ENCODE peak calls at places on chromosomes 7 and 10, in five cellular contexts. K is AG09309, U is heart left ventricle, H is lower lobe of right lung, Y is body of pancreas. L is an unnamed sample.

GRCh38 chr7:47949703-47950102 is 1.4 kb upstream of the PKD1L1 start:
- DNase-seq in Y (no peak), U (no peak), H (no peak), K (no peak), L (no peak)

GRCh38 chr10:20771053-20771452 is 126.1 kb downstream of the NEBL start:
- DNase-seq in U (no peak), H (no peak), K (no peak), Y (no peak), L (no peak)

GRCh38 chr10:121608669-121609190 is 10.5 kb upstream of the FGFR2 start:
- DNase-seq in U (no peak), K (no peak), H (peak), Y (peak), L (no peak)

GRCh38 chr7:98697485-98698240 is 80.6 kb downstream of the NPTX2 start:
- DNase-seq in U (no peak), Y (peak), K (no peak), H (no peak), L (no peak)

GRCh38 chr7:19572566-19572965 is 136.3 kb downstream of the POLR1F start:
- DNase-seq in K (no peak), Y (no peak), U (no peak), H (no peak), L (peak)

GRCh38 chr10:79239275-79239779 is 107.9 kb upstream of the PPIF start:
- DNase-seq in U (peak), H (peak), K (no peak), Y (peak), L (no peak)

GRCh38 chr7:155560982-155561686 is 14.8 kb upstream of the CNPY1 start:
- DNase-seq in Y (no peak), H (no peak), U (no peak), K (no peak), L (no peak)

GRCh38 chr10:84308021-84308420 is 20.4 kb upstream of the CCSER2 start:
- DNase-seq in K (no peak), Y (no peak), H (no peak), U (no peak), L (no peak)

GRCh38 chr7:6718124-6718523 is 11.4 kb upstream of the ZNF12 start:
- DNase-seq in Y (no peak), K (no peak), H (no peak), U (no peak), L (no peak)

GRCh38 chr10:8908013-8908412 is 853.5 kb downstream of the GATA3 start:
- DNase-seq in H (no peak), K (no peak), Y (no peak), U (no peak), L (no peak)

GRCh38 chr7:45974540-45975360 is 53.7 kb upstream of the IGFBP3 start:
- DNase-seq in U (no peak), K (no peak), Y (no peak), H (no peak), L (no peak)

GRCh38 chr10:102152545-102152890 is 329 bp downstream of the NOLC1 start:
- DNase-seq in Y (no peak), U (no peak), H (no peak), K (no peak), L (peak)

GRCh38 chr10:125010362-125010761 is 68.4 kb downstream of the ZRANB1 start:
- DNase-seq in K (no peak), H (no peak), U (peak), Y (no peak), L (no peak)

GRCh38 chr7:141014091-141014490 is 661 bp downstream of the MRPS33 start:
- DNase-seq in K (no peak), H (no peak), U (no peak), Y (no peak), L (peak)

GRCh38 chr10:45444976-45445898 is 71.2 kb downstream of the ALOX5 start:
- DNase-seq in Y (peak), K (no peak), U (peak), H (no peak), L (no peak)

GRCh38 chr10:29849434-29849833 is 210.0 kb downstream of the JCAD start:
- DNase-seq in H (no peak), Y (no peak), U (no peak), K (peak), L (peak)

GRCh38 chr10:74096777-74097176 is 53.9 kb downstream of the AP3M1 start:
- DNase-seq in Y (no peak), K (no peak), U (no peak), H (no peak), L (no peak)

GRCh38 chr10:88186335-88186734 is 322.9 kb downstream of the PTEN start:
- DNase-seq in K (peak), U (no peak), H (no peak), Y (no peak), L (peak)

GRCh38 chr10:47241946-47242900 is 57.8 kb upstream of the GDF10 start:
- DNase-seq in U (no peak), H (no peak), Y (no peak), K (no peak), L (no peak)

GRCh38 chr7:41880107-41880506 is 177.2 kb upstream of the INHBA start:
- DNase-seq in Y (peak), K (peak), U (no peak), H (no peak), L (peak)

GRCh38 chr7:155533827-155534690 is 12.3 kb downstream of the CNPY1 start:
- DNase-seq in U (no peak), H (no peak), Y (no peak), K (no peak), L (peak)

GRCh38 chr7:44157116-44158059 is 16.3 kb upstream of the MYL7 start:
- DNase-seq in H (no peak), U (no peak), Y (no peak), K (no peak), L (no peak)

GRCh38 chr10:99937630-99938029 is 72.1 kb downstream of the DNMBP start:
- DNase-seq in K (no peak), H (no peak), U (no peak), Y (no peak), L (no peak)

GRCh38 chr10:111410740-111411139 is 333.9 kb downstream of the ADRA2A start:
- DNase-seq in K (no peak), Y (no peak), H (no peak), U (no peak), L (no peak)

GRCh38 chr7:12322287-12322902 is 81.3 kb downstream of the VWDE start:
- DNase-seq in U (no peak), Y (no peak), K (no peak), H (no peak), L (peak)

GRCh38 chr10:3516626-3517255 is 268.3 kb downstream of the KLF6 start:
- DNase-seq in H (no peak), U (no peak), Y (no peak), K (no peak), L (no peak)

GRCh38 chr10:106498675-106499074 is 665.8 kb downstream of the SORCS1 start:
- DNase-seq in K (no peak), Y (no peak), U (no peak), H (no peak), L (no peak)

GRCh38 chr7:121000091-121000983 is 11.8 kb downstream of the CPED1 start:
- DNase-seq in U (no peak), K (no peak), H (no peak), Y (no peak), L (peak)

GRCh38 chr10:49568235-49568634 is 29.3 kb upstream of the ERCC6 start:
- DNase-seq in U (no peak), K (peak), Y (no peak), H (no peak), L (peak)

DNA sequence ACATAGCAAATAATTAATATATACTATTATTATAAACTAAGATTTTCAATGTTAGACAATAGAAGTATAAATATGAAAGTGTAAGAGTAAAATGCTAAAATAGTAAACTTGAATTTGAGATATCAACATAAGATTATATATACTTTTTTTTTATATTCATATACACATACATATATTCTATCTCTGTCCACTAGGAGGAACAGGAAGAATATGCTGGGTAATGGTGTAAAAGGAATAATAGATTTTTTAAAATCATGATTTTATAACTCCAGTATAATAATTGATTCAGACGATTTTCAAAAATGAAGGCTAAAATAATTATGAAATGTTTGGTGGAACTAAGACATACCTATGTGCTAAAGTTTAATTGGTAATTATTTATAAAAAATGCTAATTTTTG is 37.7 kb downstream of the AGMO start:
- DNase-seq in Y (no peak), U (no peak), K (no peak), H (no peak), L (no peak)
- TF ChIP-seq CTCF in Y (no peak), U (no peak), K (peak), H (no peak), L (peak)

GRCh38 chr7:51593638-51594037 is 277.0 kb upstream of the COBL start:
- DNase-seq in U (no peak), Y (no peak), H (no peak), K (no peak), L (no peak)

GRCh38 chr7:51589111-51589510 is 272.5 kb upstream of the COBL start:
- DNase-seq in U (no peak), K (no peak), Y (no peak), H (no peak), L (no peak)

GRCh38 chr7:51591223-51591622 is 274.6 kb upstream of the COBL start:
- DNase-seq in Y (no peak), H (no peak), U (no peak), K (no peak), L (no peak)

GRCh38 chr7:51592822-51593221 is 276.2 kb upstream of the COBL start:
- DNase-seq in U (no peak), K (no peak), Y (no peak), H (no peak), L (no peak)

GRCh38 chr7:51590746-51591145 is 274.1 kb upstream of the COBL start:
- DNase-seq in Y (no peak), U (no peak), K (no peak), H (no peak), L (no peak)
- H3K4me3 ChIP-seq in Y (no peak), U (no peak), K (no peak), H (no peak), L (no peak)

GRCh38 chr7:78019457-78020130 is 221.0 kb downstream of the PHTF2 start:
- DNase-seq in H (peak), K (peak), Y (peak), U (peak), L (peak)
- TF ChIP-seq CTCF in H (peak), K (peak), Y (no peak), U (no peak), L (no peak)

GRCh38 chr7:100492738-100493475 is 9.2 kb downstream of the NYAP1 start:
- DNase-seq in Y (no peak), K (no peak), H (no peak), U (no peak), L (no peak)
- H3K4me3 ChIP-seq in Y (no peak), K (no peak), H (peak), U (peak), L (no peak)

GRCh38 chr7:2403718-2404648 is 572 bp downstream of the CHST12 start:
- DNase-seq in H (no peak), K (no peak), U (peak), Y (peak), L (peak)
- TF ChIP-seq CTCF in H (peak), K (peak), U (no peak), Y (peak), L (peak)

GRCh38 chr7:148979827-148980226 is 48.5 kb downstream of the PDIA4 start:
- DNase-seq in K (no peak), H (no peak), Y (no peak), U (no peak), L (no peak)
- H3K4me3 ChIP-seq in K (no peak), H (no peak), Y (no peak), U (no peak), L (no peak)